ENCODE peak calls at places on chromosome 20, in ten cellular contexts. X is stomach; D is neural progenitor cell; G is astrocyte of the spinal cord; U is CD8-positive, alpha-beta T cell; E is GM20000; L is AG04449; B is coronary artery; C is neural crest cell; S is H9. F is an unnamed sample.

GRCh38 chr20:14235355-14235754 is 102.1 kb downstream of the FLRT3 start:
- DNase-seq in S (no peak), X (no peak), E (no peak), C (no peak), D (no peak), U (no peak), B (no peak), L (peak), G (peak), F (no peak)

GRCh38 chr20:23320317-23320716 is 30.3 kb upstream of the NXT1 start:
- DNase-seq in S (no peak), L (no peak), C (no peak), D (no peak), U (no peak), X (no peak), B (no peak), G (no peak), E (no peak), F (no peak)

GRCh38 chr20:23143098-23143497 is 57.0 kb upstream of the CD93 start:
- DNase-seq in G (peak), C (no peak), U (no peak), L (no peak), E (no peak), S (no peak), D (no peak), B (peak), X (peak), F (no peak)

GRCh38 chr20:50026746-50027575 is 44.2 kb downstream of the SNAI1 start:
- DNase-seq in U (no peak), X (no peak), D (peak), B (no peak), E (no peak), C (no peak), L (no peak), G (peak), S (no peak), F (no peak)

GRCh38 chr20:4949833-4950178 is 51.5 kb downstream of the SLC23A2 start:
- DNase-seq in B (no peak), S (no peak), D (peak), X (no peak), G (peak), U (no peak), E (peak), L (no peak), C (no peak), F (no peak)

GRCh38 chr20:5677389-5677788 is 72.8 kb upstream of the SHLD1 start:
- DNase-seq in E (no peak), D (no peak), B (no peak), U (no peak), S (no peak), L (no peak), X (no peak), C (no peak), G (no peak), F (no peak)

GRCh38 chr20:49951160-49951559 is 15.0 kb downstream of the RNF114 start:
- DNase-seq in S (no peak), D (no peak), B (no peak), L (no peak), C (no peak), X (no peak), U (no peak), G (peak), E (no peak), F (no peak)

GRCh38 chr20:32966881-32967781 is 37.1 kb downstream of the SUN5 start:
- DNase-seq in C (peak), U (no peak), X (peak), G (no peak), S (peak), L (no peak), E (no peak), B (peak), D (no peak), F (no peak)

GRCh38 chr20:38426498-38426897 is 8.6 kb downstream of the SNHG17 start:
- DNase-seq in L (no peak), D (no peak), C (no peak), X (no peak), B (no peak), E (no peak), U (no peak), S (no peak), G (no peak), F (no peak)

GRCh38 chr20:17431621-17432364 is 99.4 kb downstream of the BFSP1 start:
- DNase-seq in X (peak), G (peak), C (peak), D (peak), E (peak), B (no peak), L (no peak), U (peak), S (peak), F (no peak)

GRCh38 chr20:13277663-13278295 is 56.7 kb downstream of the ISM1 start:
- DNase-seq in L (no peak), U (no peak), E (no peak), G (no peak), C (no peak), D (no peak), X (no peak), S (no peak), B (no peak), F (no peak)

GRCh38 chr20:41174782-41175181 is 37.4 kb downstream of the PLCG1 start:
- DNase-seq in G (no peak), U (no peak), B (peak), L (no peak), C (no peak), S (peak), X (peak), E (no peak), D (peak), F (no peak)

GRCh38 chr20:37989601-37990001 is 43.7 kb downstream of the TTI1 start:
- DNase-seq in X (peak), U (no peak), G (peak), D (no peak), S (no peak), L (no peak), E (no peak), C (no peak), B (no peak), F (no peak)

GRCh38 chr20:57947421-57948176 is 237.8 kb upstream of the PMEPA1 start:
- DNase-seq in G (peak), S (no peak), U (no peak), C (no peak), B (no peak), E (no peak), D (no peak), L (peak), X (no peak), F (no peak)
- TF ChIP-seq CTCF in G (peak), S (no peak), U (no peak), C (no peak), B (no peak), E (no peak), D (no peak), L (peak), X (no peak), F (no peak)

GRCh38 chr20:63518351-63518861 is 2.2 kb upstream of the PPDPF start:
- DNase-seq in C (no peak), X (no peak), D (peak), U (no peak), E (no peak), L (no peak), B (no peak), G (no peak), S (peak), F (no peak)
- TF ChIP-seq CTCF in C (peak), X (no peak), D (no peak), U (no peak), E (no peak), L (no peak), B (no peak), G (no peak), S (peak), F (no peak)

DNA sequence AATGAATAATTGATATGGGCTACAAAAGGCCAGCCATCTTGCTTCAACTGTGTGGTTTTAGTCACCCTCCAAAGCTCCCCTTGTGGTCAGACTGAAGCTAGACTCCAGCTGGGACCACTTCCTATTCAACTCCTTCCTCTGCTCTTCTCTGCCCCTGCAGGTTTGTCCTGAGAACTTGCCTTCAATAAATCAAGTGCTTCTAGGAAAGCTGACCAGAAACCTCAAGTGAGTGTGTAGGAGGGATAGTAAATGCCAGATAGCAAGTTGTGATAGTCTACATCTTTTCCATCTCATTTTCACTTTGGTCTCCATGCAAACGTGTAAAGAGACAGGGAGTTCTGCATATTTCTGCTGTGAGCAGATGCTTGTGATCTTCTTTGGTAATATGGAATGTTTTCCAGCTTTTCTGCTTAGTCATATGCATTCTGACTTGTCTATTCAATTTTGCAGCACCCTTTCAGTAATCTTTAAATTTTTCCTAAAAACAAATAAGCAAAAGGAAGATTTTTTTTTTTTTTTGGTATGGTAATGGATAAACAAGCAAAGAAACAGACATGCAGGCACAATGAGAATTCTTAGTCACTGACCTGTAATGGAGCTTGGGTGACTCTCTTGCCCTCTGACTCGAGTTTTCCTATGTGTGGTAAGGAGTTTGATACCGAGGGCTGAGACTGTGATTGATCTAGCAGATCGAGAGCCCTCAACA is 201.3 kb upstream of the BTBD3 start:
- DNase-seq in D (peak), X (no peak), E (no peak), L (peak), U (no peak), C (peak), G (peak), B (no peak), S (peak), F (no peak)
- TF ChIP-seq CTCF in D (peak), X (no peak), E (no peak), L (peak), U (no peak), C (peak), G (peak), B (no peak), S (peak), F (no peak)

GRCh38 chr20:52219441-52219840 is 27.9 kb upstream of the ZFP64 start:
- DNase-seq in X (peak), E (no peak), L (no peak), G (no peak), U (no peak), B (no peak), C (no peak), D (no peak), S (peak), F (no peak)
- TF ChIP-seq CTCF in X (no peak), E (no peak), L (no peak), G (no peak), U (no peak), B (no peak), C (no peak), D (peak), S (peak), F (no peak)

DNA sequence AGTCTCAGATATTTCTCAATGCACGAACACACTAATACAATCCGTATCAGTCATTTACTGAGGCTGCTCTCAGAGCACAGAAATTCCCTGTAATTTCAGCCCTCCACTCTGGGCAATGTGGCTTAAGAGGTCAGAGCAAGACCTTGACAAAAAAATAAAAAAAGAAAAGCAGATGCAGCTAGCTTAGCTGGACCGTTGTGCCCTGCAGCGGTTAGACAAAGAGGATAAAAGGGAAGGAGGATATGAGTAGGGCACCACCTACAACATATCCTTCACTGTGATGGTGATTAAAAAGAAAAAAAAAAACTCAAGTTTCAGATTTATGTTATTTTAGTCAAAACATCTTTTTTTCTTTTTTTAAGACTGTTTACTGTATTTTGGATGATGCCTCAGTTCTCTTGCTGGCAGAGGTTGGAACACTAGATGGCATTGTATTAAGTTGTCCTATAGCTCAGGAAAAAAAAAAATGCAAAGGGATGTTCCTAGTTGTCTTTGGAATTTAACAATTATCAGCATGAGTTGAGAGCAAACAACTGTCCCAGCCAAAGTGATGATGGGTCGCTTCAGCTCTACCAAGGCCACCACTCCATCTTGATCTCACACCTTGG is 59.9 kb downstream of the ANKEF1 start:
- DNase-seq in S (no peak), L (no peak), U (no peak), B (no peak), C (no peak), X (no peak), D (no peak), G (peak), E (no peak), F (no peak)
- TF ChIP-seq CTCF in S (peak), L (no peak), U (no peak), B (no peak), C (no peak), X (no peak), D (no peak), G (peak), E (no peak), F (no peak)

GRCh38 chr20:35732644-35732982 is 9.4 kb downstream of the RBM39 start:
- DNase-seq in S (no peak), D (no peak), X (no peak), L (no peak), G (no peak), E (no peak), C (no peak), B (no peak), U (no peak), F (no peak)

GRCh38 chr20:35734374-35734773 is 7.7 kb downstream of the RBM39 start:
- DNase-seq in D (no peak), E (no peak), S (no peak), U (no peak), G (no peak), L (no peak), B (no peak), X (no peak), C (no peak), F (no peak)

GRCh38 chr20:35737865-35738333 is 4.2 kb downstream of the RBM39 start:
- DNase-seq in L (no peak), E (no peak), D (no peak), U (no peak), X (no peak), G (no peak), B (no peak), C (no peak), S (no peak), F (no peak)

GRCh38 chr20:35735828-35736470 is 6.1 kb downstream of the RBM39 start:
- DNase-seq in E (no peak), B (no peak), L (no peak), D (no peak), U (no peak), S (no peak), X (no peak), G (no peak), C (no peak), F (peak)

GRCh38 chr20:35734777-35735649 is 7.0 kb downstream of the RBM39 start:
- DNase-seq in X (no peak), G (no peak), C (no peak), E (no peak), L (no peak), B (no peak), S (no peak), U (no peak), D (no peak), F (no peak)
- TF ChIP-seq CTCF in X (no peak), G (no peak), C (no peak), E (no peak), L (no peak), B (no peak), S (no peak), U (no peak), D (no peak), F (no peak)

GRCh38 chr20:46758929-46759669 is 49.6 kb downstream of the SLC2A10 start:
- DNase-seq in U (no peak), G (no peak), S (no peak), X (no peak), B (no peak), C (no peak), E (no peak), L (no peak), D (no peak), F (no peak)
- TF ChIP-seq CTCF in U (no peak), G (no peak), S (no peak), X (no peak), B (no peak), C (no peak), E (no peak), L (no peak), D (no peak), F (peak)

F was measured in D721Med.